ENCODE peak calls at places on chromosomes 5 and 9, in ten cellular contexts. J is iPS DF 6.9, O is HCT116, A is neural progenitor cell, L is ovary, B is spleen, P is LNCaP clone FGC, V is thoracic aorta, R is GM12865, U is heart right ventricle. X is an unnamed sample.

GRCh38 chr5:73612799-73613198 is 13.2 kb upstream of the ARHGEF28 start:
- DNase-seq in L (no peak), J (no peak), V (no peak), U (no peak), A (no peak), P (no peak), O (no peak), B (no peak), R (no peak), X (no peak)

GRCh38 chr5:80569961-80570786 is at the start of gene ANKRD34B:
- DNase-seq in L (no peak), A (peak), U (no peak), O (no peak), P (no peak), V (no peak), J (no peak), R (peak), B (peak), X (no peak)

GRCh38 chr5:135392256-135392655 is 6.8 kb downstream of the MACROH2A1 start:
- DNase-seq in J (no peak), P (no peak), B (no peak), A (no peak), R (peak), L (no peak), U (no peak), V (no peak), O (no peak), X (peak)

GRCh38 chr9:71704806-71705205 is 63.5 kb downstream of the CEMIP2 start:
- DNase-seq in V (no peak), R (no peak), B (no peak), L (no peak), A (no peak), U (no peak), O (no peak), P (no peak), J (no peak), X (no peak)

GRCh38 chr5:143527808-143528207 is 124.3 kb upstream of the NR3C1 start:
- DNase-seq in B (no peak), J (no peak), O (no peak), V (no peak), L (no peak), P (no peak), A (no peak), U (no peak), R (no peak), X (no peak)

GRCh38 chr5:115324021-115324420 is 27.6 kb upstream of the CCDC112 start:
- DNase-seq in J (no peak), U (no peak), O (no peak), B (no peak), P (no peak), V (no peak), L (no peak), R (no peak), A (no peak), X (no peak)

GRCh38 chr9:128712451-128713410 is 10.4 kb downstream of the PKN3 start:
- DNase-seq in B (peak), P (no peak), U (no peak), A (no peak), L (peak), V (no peak), R (no peak), J (no peak), O (no peak), X (no peak)

GRCh38 chr9:131095666-131096489 is 453 bp upstream of the AIF1L start:
- DNase-seq in R (no peak), U (peak), B (no peak), A (peak), O (peak), P (no peak), V (no peak), J (no peak), L (no peak), X (no peak)

GRCh38 chr9:81374459-81374858 is 314.9 kb downstream of the TLE1 start:
- DNase-seq in P (no peak), A (no peak), B (no peak), V (no peak), U (no peak), J (no peak), O (no peak), L (no peak), R (peak), X (no peak)

DNA sequence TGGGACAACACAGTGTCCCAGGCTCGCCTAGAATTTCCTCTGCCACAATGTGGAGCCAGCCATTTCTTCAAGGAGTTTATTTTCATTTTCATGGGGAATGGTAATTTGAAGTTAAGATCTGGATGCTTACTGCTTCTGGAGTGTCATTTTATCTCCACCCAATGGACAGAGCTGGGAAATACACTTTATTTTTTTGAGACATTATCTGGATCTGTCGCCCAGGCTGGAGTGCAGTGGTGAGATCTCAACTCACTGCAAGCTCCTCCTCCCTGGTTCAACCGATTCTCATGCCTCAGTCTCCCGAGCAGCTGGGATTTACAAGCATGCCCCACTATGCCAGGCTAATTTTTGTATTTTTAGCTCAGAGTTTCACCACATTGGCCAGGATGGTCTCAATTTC is 12.7 kb upstream of the THG1L start:
- DNase-seq in J (no peak), A (peak), B (no peak), P (no peak), U (no peak), O (peak), R (peak), V (no peak), L (no peak), X (peak)
- H3K4me3 ChIP-seq in J (no peak), A (no peak), B (no peak), P (no peak), U (no peak), O (no peak), R (no peak), V (no peak), L (no peak), X (no peak)

GRCh38 chr9:135581636-135582426 is 20.3 kb downstream of the PAEP start:
- DNase-seq in J (no peak), U (no peak), B (peak), V (no peak), L (no peak), O (no peak), R (no peak), P (no peak), A (no peak), X (no peak)
- H3K4me3 ChIP-seq in J (no peak), U (no peak), B (no peak), V (no peak), L (no peak), O (no peak), R (no peak), P (no peak), A (no peak), X (no peak)

GRCh38 chr5:87277279-87277835 is 9.7 kb downstream of the RASA1 start:
- DNase-seq in J (no peak), P (no peak), V (no peak), O (no peak), A (no peak), B (no peak), U (no peak), R (no peak), L (no peak), X (no peak)

GRCh38 chr5:87282254-87282653 is 14.6 kb downstream of the RASA1 start:
- DNase-seq in O (no peak), U (no peak), B (no peak), J (no peak), L (no peak), R (no peak), V (no peak), P (no peak), A (no peak), X (no peak)

DNA sequence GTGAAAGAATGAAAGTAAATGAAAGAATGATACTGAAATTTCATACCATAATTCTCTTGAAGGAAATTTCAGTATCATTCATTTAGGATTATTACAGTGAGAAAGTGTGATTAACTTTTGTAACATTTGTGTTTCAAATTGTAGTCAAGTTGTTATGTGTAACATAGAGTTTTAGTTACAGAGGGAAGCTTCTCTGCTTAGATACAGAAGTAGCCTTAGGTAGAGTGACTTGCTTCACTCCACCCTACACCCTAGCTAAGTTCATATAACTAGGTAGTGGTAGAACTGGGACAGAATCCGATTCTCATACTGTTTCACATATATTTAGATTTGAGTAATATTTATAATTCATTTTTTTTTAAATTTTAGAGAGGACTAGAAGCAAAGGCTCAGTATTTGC is 9.0 kb downstream of the RASA1 start:
- DNase-seq in P (no peak), U (no peak), L (no peak), J (no peak), R (no peak), B (no peak), O (no peak), A (no peak), V (no peak), X (no peak)
- H3K4me3 ChIP-seq in P (no peak), U (no peak), L (no peak), J (no peak), R (no peak), B (no peak), O (no peak), A (no peak), V (no peak), X (no peak)

DNA sequence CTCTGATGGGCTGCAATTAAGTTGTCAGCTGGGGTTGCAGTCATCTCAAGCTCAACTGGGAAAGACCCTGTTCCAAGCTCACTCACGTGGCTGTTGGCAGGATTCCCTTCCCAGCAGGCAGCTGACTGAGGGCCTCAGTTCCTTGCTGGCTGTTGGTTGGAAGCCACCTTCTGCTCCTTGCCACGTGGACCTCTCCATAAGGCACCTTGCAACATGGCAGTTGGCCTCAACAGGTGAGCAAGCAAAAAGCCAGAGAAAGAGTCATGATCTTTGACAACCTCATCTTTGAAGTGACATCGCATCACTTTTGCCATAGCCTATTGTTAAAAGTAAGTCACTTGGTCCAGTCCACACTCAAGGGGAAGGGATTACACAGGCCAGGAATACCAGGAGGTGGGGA is 17.8 kb upstream of the PRELID2 start:
- DNase-seq in R (no peak), B (no peak), J (no peak), L (no peak), V (no peak), O (no peak), U (no peak), P (no peak), A (no peak), X (no peak)
- H3K4me3 ChIP-seq in R (no peak), B (no peak), J (no peak), L (no peak), V (no peak), O (no peak), U (no peak), P (no peak), A (no peak), X (no peak)

DNA sequence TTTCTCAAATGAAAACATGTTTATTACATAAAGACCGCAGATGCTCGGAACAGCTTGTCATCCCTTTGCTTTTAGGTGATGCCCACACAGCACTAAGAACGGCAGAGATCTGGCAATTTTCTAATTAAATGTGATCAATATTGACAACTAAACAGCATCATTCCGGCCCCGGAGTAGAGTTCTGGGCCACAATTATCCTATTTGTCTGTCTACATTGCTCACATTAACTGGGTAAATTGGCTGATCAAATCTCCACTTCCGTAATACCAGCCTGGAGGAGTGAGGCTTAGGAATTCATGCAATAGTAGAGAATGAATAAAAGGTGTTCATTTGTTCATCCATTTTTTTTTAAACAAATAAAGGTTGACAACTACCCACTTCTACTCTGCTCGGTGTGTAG is 245.1 kb upstream of the C9orf72 start:
- DNase-seq in R (no peak), P (no peak), L (no peak), O (no peak), U (no peak), A (no peak), J (no peak), B (no peak), V (no peak), X (no peak)
- H3K4me3 ChIP-seq in R (no peak), P (no peak), L (no peak), O (no peak), U (no peak), A (no peak), J (no peak), B (no peak), V (no peak), X (no peak)

GRCh38 chr9:32627394-32627954 is 8.0 kb downstream of the TAF1L start:
- DNase-seq in V (no peak), A (no peak), O (peak), B (no peak), J (no peak), R (no peak), L (no peak), P (no peak), U (no peak), X (no peak)
- H3K4me3 ChIP-seq in V (no peak), A (no peak), O (no peak), B (no peak), J (no peak), R (no peak), L (no peak), P (no peak), U (no peak), X (no peak)

GRCh38 chr5:149425729-149426128 is 46.6 kb upstream of the IL17B start:
- DNase-seq in P (no peak), O (no peak), U (no peak), B (no peak), A (no peak), R (no peak), L (no peak), V (no peak), J (no peak), X (no peak)
- H3K4me3 ChIP-seq in P (no peak), O (no peak), U (peak), B (no peak), A (no peak), R (no peak), L (no peak), V (no peak), J (no peak), X (no peak)

X was measured in skeletal muscle cell.